ENCODE peak calls at places on chromosomes 7 and 10, in nine cellular contexts. Q, M, P, A, C, W, S, B and H are unnamed samples.

GRCh38 chr10:114374141-114374791 is 30.0 kb downstream of the AFAP1L2 start:
- DNase-seq in W (peak), S (no peak), P (no peak), B (no peak), M (no peak), Q (no peak), C (no peak), A (no peak), H (no peak)

GRCh38 chr7:143518521-143518920 is 40.8 kb downstream of the TAS2R41 start:
- DNase-seq in W (no peak), S (no peak), C (no peak), M (no peak), A (no peak), P (no peak), Q (no peak), B (no peak), H (no peak)

GRCh38 chr7:7201583-7202374 is 19.4 kb downstream of the C1GALT1 start:
- DNase-seq in C (peak), W (no peak), M (peak), B (peak), P (no peak), Q (no peak), A (peak), S (peak), H (peak)

GRCh38 chr7:42170724-42171123 is 66.3 kb downstream of the GLI3 start:
- DNase-seq in C (no peak), B (no peak), M (no peak), S (no peak), W (peak), Q (no peak), P (no peak), A (no peak), H (no peak)

GRCh38 chr10:57955076-57955475 is 312.6 kb downstream of the IPMK start:
- DNase-seq in W (peak), M (no peak), A (no peak), C (no peak), S (no peak), B (no peak), P (no peak), Q (peak), H (no peak)

GRCh38 chr7:115099906-115100305 is 178.0 kb downstream of the MDFIC start:
- DNase-seq in B (no peak), C (no peak), P (no peak), A (no peak), S (no peak), Q (no peak), W (peak), M (no peak), H (no peak)

GRCh38 chr7:94701555-94701973 is 45.6 kb upstream of the SGCE start:
- DNase-seq in Q (peak), A (no peak), B (no peak), P (peak), W (peak), S (no peak), C (no peak), M (no peak), H (no peak)

GRCh38 chr10:32197423-32197822 is 141.2 kb upstream of the KIF5B start:
- DNase-seq in P (no peak), C (no peak), B (no peak), W (peak), A (no peak), M (no peak), S (no peak), Q (no peak), H (no peak)

GRCh38 chr10:93762979-93763391 is 5.2 kb downstream of the LGI1 start:
- DNase-seq in C (no peak), B (peak), W (no peak), A (no peak), P (no peak), S (no peak), M (no peak), Q (no peak), H (no peak)

GRCh38 chr10:123717336-123717735 is 51.2 kb downstream of the GPR26 start:
- DNase-seq in A (no peak), B (no peak), C (no peak), P (no peak), M (no peak), W (no peak), Q (no peak), S (no peak), H (no peak)

GRCh38 chr10:63008491-63008890 is 124.6 kb upstream of the NRBF2 start:
- DNase-seq in S (no peak), M (no peak), P (no peak), A (no peak), Q (no peak), B (no peak), W (no peak), C (no peak), H (no peak)

GRCh38 chr10:95511314-95511713 is 49.9 kb downstream of the SORBS1 start:
- DNase-seq in A (no peak), S (no peak), M (no peak), W (no peak), P (no peak), Q (no peak), C (no peak), B (no peak), H (no peak)

GRCh38 chr10:70762441-70763177 is 22.6 kb downstream of the TBATA start:
- DNase-seq in M (no peak), Q (no peak), C (no peak), W (no peak), S (peak), A (no peak), B (no peak), P (no peak), H (no peak)

GRCh38 chr7:38215734-38216670 is 38.0 kb downstream of the STARD3NL start:
- DNase-seq in S (peak), P (peak), C (peak), W (peak), Q (peak), B (peak), M (peak), A (peak), H (peak)

GRCh38 chr7:21923663-21924062 is 22.0 kb downstream of the CDCA7L start:
- DNase-seq in Q (no peak), B (no peak), W (peak), A (no peak), C (no peak), P (no peak), S (no peak), M (no peak), H (no peak)

GRCh38 chr10:116888380-116889055 is 39.2 kb downstream of the ENO4 start:
- DNase-seq in A (no peak), B (no peak), P (peak), S (no peak), Q (peak), W (peak), M (no peak), C (no peak), H (no peak)

GRCh38 chr10:64115913-64116643 is 594.9 kb downstream of the REEP3 start:
- DNase-seq in C (no peak), P (no peak), S (no peak), M (no peak), Q (no peak), W (no peak), B (peak), A (no peak), H (peak)

GRCh38 chr7:76300210-76300731 is 2.2 kb upstream of the HSPB1 start:
- DNase-seq in P (peak), M (no peak), C (no peak), S (no peak), A (no peak), Q (no peak), B (no peak), W (peak), H (no peak)

GRCh38 chr10:55491712-55492111 is 690.7 kb upstream of the PCDH15 start:
- DNase-seq in W (no peak), Q (no peak), S (no peak), M (no peak), C (no peak), P (no peak), A (no peak), B (no peak), H (no peak)

GRCh38 chr10:132713421-132714095 is 72.4 kb downstream of the NKX6-2 start:
- DNase-seq in Q (no peak), B (no peak), C (no peak), P (no peak), W (no peak), M (no peak), A (no peak), S (peak), H (no peak)

GRCh38 chr7:81234896-81235295 is 316.0 kb upstream of the SEMA3C start:
- DNase-seq in B (no peak), P (no peak), M (no peak), S (no peak), W (peak), Q (no peak), A (no peak), C (no peak), H (peak)

GRCh38 chr7:137791947-137792346 is 54.8 kb downstream of the DGKI start:
- DNase-seq in P (no peak), B (no peak), A (no peak), M (no peak), S (no peak), C (no peak), W (no peak), Q (no peak), H (no peak)

GRCh38 chr7:100483728-100484635 is at the start of gene NYAP1:
- DNase-seq in M (peak), C (peak), P (no peak), B (no peak), Q (no peak), S (no peak), W (peak), A (peak), H (peak)

GRCh38 chr7:123784263-123784662 is 35.5 kb upstream of the WASL start:
- DNase-seq in Q (no peak), C (no peak), W (no peak), P (no peak), S (no peak), M (no peak), A (no peak), B (no peak), H (no peak)

GRCh38 chr10:132163278-132163765 is 23.4 kb upstream of the DPYSL4 start:
- DNase-seq in C (peak), W (no peak), P (peak), M (peak), S (peak), A (peak), Q (no peak), B (no peak), H (peak)

GRCh38 chr10:95660283-95660682 is 3.8 kb upstream of the ALDH18A1 start:
- DNase-seq in C (no peak), A (no peak), P (no peak), S (no peak), Q (no peak), B (no peak), W (peak), M (no peak), H (no peak)

GRCh38 chr7:142356166-142356565 is 98.3 kb upstream of the PRSS58 start:
- DNase-seq in M (no peak), A (no peak), S (no peak), C (no peak), P (no peak), B (peak), W (no peak), Q (no peak), H (no peak)

GRCh38 chr10:105017116-105017515 is 376.0 kb downstream of the SORCS3 start:
- DNase-seq in C (no peak), P (no peak), W (no peak), A (no peak), S (no peak), M (no peak), B (no peak), Q (no peak), H (peak)

DNA sequence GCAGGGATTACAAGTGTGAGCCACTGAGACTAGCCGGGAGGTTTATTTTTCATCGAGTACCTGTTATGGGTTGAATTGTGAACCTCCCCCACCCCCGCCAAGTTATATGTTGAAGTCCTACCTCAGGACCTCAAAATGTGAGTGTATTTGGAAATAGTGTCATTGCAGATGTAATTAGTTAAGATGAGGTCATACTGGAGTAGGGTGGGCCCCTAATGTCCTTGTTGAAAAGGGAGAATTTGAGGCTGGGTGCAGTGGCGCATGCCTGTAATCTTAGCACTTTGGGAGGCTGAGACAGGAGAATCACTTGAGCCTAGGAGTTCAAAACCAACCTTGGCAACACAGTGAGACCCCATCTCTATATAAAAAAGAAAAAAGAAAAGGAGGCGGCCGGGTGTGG is 10.8 kb upstream of the BAG3 start:
- DNase-seq in M (no peak), B (no peak), Q (no peak), A (no peak), W (no peak), P (no peak), C (no peak), S (peak), H (no peak)
- H3K4me3 ChIP-seq in M (no peak), B (no peak), Q (no peak), A (no peak), W (no peak), P (no peak), C (no peak), S (no peak), H (no peak)

DNA sequence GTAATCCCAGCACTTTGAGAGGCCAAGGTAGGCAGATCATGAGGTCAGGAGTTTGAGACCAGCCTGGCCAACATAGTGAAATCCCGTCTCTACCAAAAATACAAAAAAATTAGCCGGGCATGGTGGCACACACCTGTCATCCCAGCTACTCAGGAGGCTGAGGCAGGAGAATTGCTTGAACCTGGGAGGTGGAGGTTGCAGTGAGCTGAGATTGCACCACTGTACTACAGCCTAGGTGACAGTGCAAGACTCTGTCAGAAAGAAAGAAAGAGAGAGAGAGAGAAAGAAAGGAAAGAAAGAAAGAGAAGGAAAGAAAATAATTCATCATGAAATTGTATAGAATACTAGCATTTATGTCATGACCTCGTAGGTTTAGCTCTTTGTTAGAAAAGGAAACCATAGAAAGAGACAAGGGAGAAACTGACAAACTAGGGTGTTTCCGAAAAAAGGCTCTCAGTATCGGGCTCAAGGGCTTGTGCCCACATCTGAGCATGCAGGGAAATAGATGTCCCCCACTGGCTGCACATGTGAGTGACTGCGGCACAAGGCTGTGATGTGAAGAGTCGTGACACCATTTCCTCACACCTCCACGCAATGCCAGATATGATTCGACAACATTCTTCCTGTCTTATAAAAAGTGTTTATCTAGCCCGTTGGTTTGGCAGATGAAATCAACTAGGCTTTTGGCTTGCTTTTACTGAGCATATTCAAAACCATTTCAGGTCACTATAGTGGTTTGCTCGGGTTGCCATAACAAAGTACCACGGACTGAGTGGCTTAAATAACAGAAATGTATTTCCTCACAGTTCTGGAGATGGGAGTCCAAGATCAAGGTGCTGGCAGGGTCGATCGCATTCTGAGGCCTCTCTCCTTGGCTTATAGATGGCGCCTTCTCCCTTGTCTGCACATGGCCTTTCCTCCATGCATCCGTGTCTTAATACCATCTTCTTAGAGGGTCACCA is 2.0 kb downstream of the SRGN start:
- DNase-seq in M (peak), A (peak), B (peak), Q (no peak), S (peak), W (peak), C (peak), P (no peak), H (no peak)
- H3K4me3 ChIP-seq in M (peak), A (peak), B (peak), Q (no peak), S (peak), W (no peak), C (peak), P (no peak), H (no peak)

DNA sequence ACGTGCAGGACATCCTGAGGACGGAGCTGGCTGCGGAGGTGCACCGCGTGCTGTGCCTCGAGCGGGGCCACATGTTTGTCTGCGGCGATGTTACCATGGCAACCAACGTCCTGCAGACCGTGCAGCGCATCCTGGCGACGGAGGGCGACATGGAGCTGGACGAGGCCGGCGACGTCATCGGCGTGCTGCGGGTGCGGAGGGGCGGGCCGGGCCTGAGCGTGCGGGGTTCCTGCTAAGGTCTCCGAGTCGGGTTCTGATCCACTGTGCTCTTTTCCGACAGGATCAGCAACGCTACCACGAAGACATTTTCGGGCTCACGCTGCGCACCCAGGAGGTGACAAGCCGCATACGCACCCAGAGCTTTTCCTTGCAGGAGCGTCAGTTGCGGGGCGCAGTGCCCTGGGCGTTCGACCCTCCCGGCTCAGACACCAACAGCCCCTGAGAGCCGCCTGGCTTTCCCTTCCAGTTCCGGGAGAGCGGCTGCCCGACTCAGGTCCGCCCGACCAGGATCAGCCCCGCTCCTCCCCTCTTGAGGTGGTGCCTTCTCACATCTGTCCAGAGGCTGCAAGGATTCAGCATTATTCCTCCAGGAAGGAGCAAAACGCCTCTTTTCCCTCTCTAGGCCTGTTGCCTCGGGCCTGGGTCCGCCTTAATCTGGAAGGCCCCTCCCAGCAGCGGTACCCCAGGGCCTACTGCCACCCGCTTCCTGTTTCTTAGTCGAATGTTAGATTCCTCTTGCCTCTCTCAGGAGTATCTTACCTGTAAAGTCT is 10.4 kb downstream of the ATG9B start:
- DNase-seq in Q (peak), B (peak), W (peak), A (peak), C (peak), S (peak), M (peak), P (no peak), H (peak)
- H3K4me3 ChIP-seq in Q (peak), B (peak), W (no peak), A (peak), C (peak), S (peak), M (peak), P (no peak), H (peak)

GRCh38 chr7:155345490-155345889 is 47.8 kb downstream of the INSIG1 start:
- DNase-seq in C (no peak), Q (no peak), W (no peak), S (no peak), B (no peak), A (no peak), M (no peak), P (no peak), H (no peak)
- H3K4me3 ChIP-seq in C (peak), Q (no peak), W (no peak), S (no peak), B (peak), A (peak), M (no peak), P (peak), H (no peak)

DNA sequence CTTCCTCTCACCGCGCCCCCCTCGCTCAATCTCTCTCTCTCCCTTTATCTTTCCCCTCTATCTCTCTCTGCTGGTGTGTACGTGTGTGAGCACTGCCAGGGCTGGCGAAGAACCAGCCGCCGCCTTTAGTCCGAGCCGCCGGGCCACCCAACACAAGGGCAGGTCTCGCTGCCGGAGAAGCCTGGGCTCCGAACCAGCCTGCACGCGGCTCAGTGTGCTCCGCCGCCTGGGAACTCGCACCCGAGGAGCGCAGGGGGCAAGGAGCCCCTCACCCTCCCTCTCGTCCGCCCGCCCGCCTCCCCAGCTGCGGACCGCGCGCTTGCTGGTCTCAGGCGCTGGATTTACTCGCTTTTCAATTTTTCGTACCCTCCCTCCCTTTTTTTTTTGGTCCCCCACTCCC is 1.7 kb downstream of the NXPH1 start:
- DNase-seq in W (no peak), A (no peak), B (no peak), S (peak), C (no peak), Q (no peak), P (no peak), M (no peak), H (no peak)
- H3K4me3 ChIP-seq in W (no peak), A (no peak), B (no peak), S (no peak), C (no peak), Q (no peak), P (no peak), M (no peak), H (no peak)

DNA sequence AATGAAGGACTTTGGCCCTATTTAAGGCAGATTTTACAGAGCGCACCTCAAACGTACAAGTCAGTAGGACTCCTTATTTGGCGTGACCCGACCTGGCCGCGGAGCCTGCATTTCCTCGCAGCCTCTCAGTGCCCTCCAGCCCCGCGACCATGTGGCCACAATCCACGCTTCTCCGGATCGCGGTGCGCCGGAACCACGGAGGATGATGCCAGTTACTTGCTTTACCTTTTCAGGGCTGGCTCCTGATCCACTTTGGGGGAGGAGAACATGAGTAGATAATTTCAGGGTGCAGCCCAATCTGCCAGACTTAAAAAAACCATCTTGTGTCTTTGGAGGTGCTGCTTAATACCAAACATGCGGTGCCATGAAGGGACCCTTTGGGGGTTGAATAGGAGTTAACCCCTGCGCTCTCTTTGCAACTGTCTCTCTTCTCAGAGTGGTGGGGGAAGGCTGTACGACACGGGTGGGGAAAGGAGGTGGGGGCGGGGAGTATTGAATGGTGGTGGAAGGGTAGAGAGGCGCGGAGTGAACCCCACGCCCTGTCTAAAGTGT is 1.5 kb downstream of the FRAT1 start:
- DNase-seq in S (peak), W (no peak), M (no peak), C (no peak), P (no peak), A (no peak), B (no peak), Q (no peak), H (no peak)
- H3K4me3 ChIP-seq in S (peak), W (no peak), M (peak), C (peak), P (no peak), A (peak), B (peak), Q (no peak), H (peak)

GRCh38 chr7:49670991-49671390 is 102.4 kb upstream of the VWC2 start:
- DNase-seq in A (no peak), W (no peak), B (no peak), Q (no peak), M (no peak), P (no peak), C (no peak), S (no peak), H (no peak)

GRCh38 chr7:49669692-49670260 is 103.7 kb upstream of the VWC2 start:
- DNase-seq in W (no peak), Q (no peak), C (no peak), M (no peak), A (no peak), P (no peak), B (no peak), S (no peak), H (no peak)
- H3K4me3 ChIP-seq in W (no peak), Q (no peak), C (no peak), M (no peak), A (no peak), P (no peak), B (no peak), S (no peak), H (no peak)